ENCODE peak calls at places on chromosomes 3 and 15, in seven cellular contexts. One of them, this sample, is unnamed.

GRCh38 chr3:190903156-190903555 is 40.7 kb upstream of the GMNC start:
- DNase-seq in SK-N-SH: no peak
- DNase-seq in neural crest cell: no peak
- DNase-seq in choroid plexus epithelial cell: no peak
- DNase-seq in nephron progenitor cell: no peak
- DNase-seq in H1: no peak
- DNase-seq in MM.1S: no peak
- DNase-seq in this sample: no peak

GRCh38 chr3:48112813-48113212 is 75.4 kb downstream of the CDC25A start:
- DNase-seq in SK-N-SH: peak; percentile 62
- DNase-seq in neural crest cell: no peak
- DNase-seq in choroid plexus epithelial cell: peak; percentile 18
- DNase-seq in MM.1S: no peak
- DNase-seq in nephron progenitor cell: no peak
- DNase-seq in H1: no peak
- DNase-seq in this sample: no peak

GRCh38 chr3:7504886-7505775 is 644.2 kb downstream of the GRM7 start:
- DNase-seq in neural crest cell: no peak
- DNase-seq in choroid plexus epithelial cell: peak; percentile 96
- DNase-seq in H1: no peak
- DNase-seq in MM.1S: no peak
- DNase-seq in SK-N-SH: no peak
- DNase-seq in nephron progenitor cell: no peak
- DNase-seq in this sample: no peak

GRCh38 chr3:38587548-38588131 is 61.8 kb downstream of the SCN5A start:
- DNase-seq in choroid plexus epithelial cell: no peak
- DNase-seq in MM.1S: no peak
- DNase-seq in SK-N-SH: no peak
- DNase-seq in H1: peak; percentile 33
- DNase-seq in nephron progenitor cell: no peak
- DNase-seq in neural crest cell: no peak
- DNase-seq in this sample: no peak

GRCh38 chr3:81743096-81744025 is 18.1 kb downstream of the GBE1 start:
- DNase-seq in nephron progenitor cell: no peak
- DNase-seq in MM.1S: no peak
- DNase-seq in choroid plexus epithelial cell: peak; percentile 97
- DNase-seq in SK-N-SH: no peak
- DNase-seq in H1: no peak
- DNase-seq in neural crest cell: no peak
- DNase-seq in this sample: no peak

GRCh38 chr15:47415539-47415971 is 301.8 kb upstream of the SEMA6D start:
- DNase-seq in choroid plexus epithelial cell: peak; percentile 43
- DNase-seq in MM.1S: no peak
- DNase-seq in neural crest cell: no peak
- DNase-seq in nephron progenitor cell: peak; percentile 9
- DNase-seq in H1: no peak
- DNase-seq in SK-N-SH: no peak
- DNase-seq in this sample: no peak

GRCh38 chr3:136577791-136578190 is 174.4 kb downstream of the STAG1 start:
- DNase-seq in choroid plexus epithelial cell: no peak
- DNase-seq in SK-N-SH: no peak
- DNase-seq in H1: no peak
- DNase-seq in MM.1S: no peak
- DNase-seq in nephron progenitor cell: no peak
- DNase-seq in neural crest cell: no peak
- DNase-seq in this sample: no peak

GRCh38 chr15:31327674-31328424 is 1.2 kb downstream of the KLF13 start:
- DNase-seq in SK-N-SH: peak; percentile 81
- DNase-seq in choroid plexus epithelial cell: peak; percentile 50
- DNase-seq in neural crest cell: peak; percentile 26
- DNase-seq in MM.1S: peak; percentile 75
- DNase-seq in H1: peak; percentile 70
- DNase-seq in nephron progenitor cell: peak; percentile 64
- DNase-seq in this sample: peak; percentile 84

GRCh38 chr3:140384028-140384771 is 293.7 kb upstream of the TRIM42 start:
- DNase-seq in neural crest cell: no peak
- DNase-seq in MM.1S: peak; percentile 23
- DNase-seq in choroid plexus epithelial cell: no peak
- DNase-seq in nephron progenitor cell: no peak
- DNase-seq in SK-N-SH: no peak
- DNase-seq in H1: no peak
- DNase-seq in this sample: no peak

GRCh38 chr3:139121513-139122220 is 77.0 kb upstream of the PRR23C start:
- DNase-seq in SK-N-SH: no peak
- DNase-seq in choroid plexus epithelial cell: peak; percentile 58
- DNase-seq in H1: no peak
- DNase-seq in nephron progenitor cell: no peak
- DNase-seq in MM.1S: no peak
- DNase-seq in neural crest cell: no peak
- DNase-seq in this sample: no peak

GRCh38 chr3:51709675-51710074 is 2.8 kb downstream of the GRM2 start:
- DNase-seq in H1: no peak
- DNase-seq in choroid plexus epithelial cell: no peak
- DNase-seq in MM.1S: no peak
- DNase-seq in neural crest cell: no peak
- DNase-seq in SK-N-SH: no peak
- DNase-seq in nephron progenitor cell: no peak
- DNase-seq in this sample: no peak

GRCh38 chr3:118213892-118214291 is 820.8 kb downstream of the IGSF11 start:
- DNase-seq in MM.1S: no peak
- DNase-seq in H1: no peak
- DNase-seq in choroid plexus epithelial cell: no peak
- DNase-seq in SK-N-SH: no peak
- DNase-seq in neural crest cell: no peak
- DNase-seq in nephron progenitor cell: no peak
- DNase-seq in this sample: no peak

GRCh38 chr15:91018178-91018577 is 4.2 kb downstream of the VPS33B start:
- DNase-seq in MM.1S: no peak
- DNase-seq in choroid plexus epithelial cell: no peak
- DNase-seq in H1: no peak
- DNase-seq in nephron progenitor cell: no peak
- DNase-seq in SK-N-SH: no peak
- DNase-seq in neural crest cell: no peak
- DNase-seq in this sample: peak; percentile 20

GRCh38 chr3:105401691-105402149 is 35.0 kb downstream of the ALCAM start:
- DNase-seq in nephron progenitor cell: no peak
- DNase-seq in choroid plexus epithelial cell: peak; percentile 71
- DNase-seq in SK-N-SH: no peak
- DNase-seq in MM.1S: no peak
- DNase-seq in H1: no peak
- DNase-seq in neural crest cell: no peak
- DNase-seq in this sample: no peak

GRCh38 chr15:78976691-78977090 is 31.8 kb upstream of the CTSH start:
- DNase-seq in MM.1S: no peak
- DNase-seq in nephron progenitor cell: no peak
- DNase-seq in neural crest cell: no peak
- DNase-seq in choroid plexus epithelial cell: no peak
- DNase-seq in H1: no peak
- DNase-seq in SK-N-SH: no peak
- DNase-seq in this sample: peak; percentile 39

GRCh38 chr3:45553469-45553974 is 41.0 kb upstream of the LIMD1 start:
- DNase-seq in MM.1S: peak; percentile 93
- DNase-seq in neural crest cell: no peak
- DNase-seq in nephron progenitor cell: no peak
- DNase-seq in choroid plexus epithelial cell: peak; percentile 57
- DNase-seq in H1: no peak
- DNase-seq in SK-N-SH: peak; percentile 63
- DNase-seq in this sample: peak; percentile 30

GRCh38 chr15:39079296-39079834 is 501.5 kb upstream of the THBS1 start:
- DNase-seq in nephron progenitor cell: no peak
- DNase-seq in choroid plexus epithelial cell: peak; percentile 63
- DNase-seq in neural crest cell: no peak
- DNase-seq in SK-N-SH: no peak
- DNase-seq in H1: no peak
- DNase-seq in MM.1S: no peak
- DNase-seq in this sample: no peak

GRCh38 chr3:28575748-28576589 is 227.3 kb upstream of the AZI2 start:
- DNase-seq in nephron progenitor cell: peak; percentile 66
- DNase-seq in SK-N-SH: peak; percentile 87
- DNase-seq in neural crest cell: peak; percentile 44
- DNase-seq in H1: peak; percentile 84
- DNase-seq in MM.1S: no peak
- DNase-seq in choroid plexus epithelial cell: no peak
- DNase-seq in this sample: peak; percentile 18

GRCh38 chr3:100796556-100796955 is 87.3 kb downstream of the TFG start:
- DNase-seq in choroid plexus epithelial cell: peak; percentile 63
- DNase-seq in SK-N-SH: no peak
- DNase-seq in nephron progenitor cell: no peak
- DNase-seq in neural crest cell: no peak
- DNase-seq in MM.1S: peak; percentile 64
- DNase-seq in H1: no peak
- DNase-seq in this sample: no peak

GRCh38 chr3:128155614-128156360 is 2.5 kb downstream of the EEFSEC start:
- DNase-seq in neural crest cell: no peak
- DNase-seq in SK-N-SH: no peak
- DNase-seq in nephron progenitor cell: no peak
- DNase-seq in choroid plexus epithelial cell: no peak
- DNase-seq in MM.1S: no peak
- DNase-seq in H1: no peak
- DNase-seq in this sample: no peak

GRCh38 chr3:128152419-128153155 is 694 bp upstream of the EEFSEC start:
- DNase-seq in SK-N-SH: peak; percentile 80
- DNase-seq in H1: no peak
- DNase-seq in MM.1S: peak; percentile 79
- DNase-seq in choroid plexus epithelial cell: peak; percentile 77
- DNase-seq in nephron progenitor cell: no peak
- DNase-seq in neural crest cell: no peak
- DNase-seq in this sample: no peak

GRCh38 chr3:128149632-128150031 is 3.6 kb upstream of the EEFSEC start:
- DNase-seq in nephron progenitor cell: no peak
- DNase-seq in neural crest cell: no peak
- DNase-seq in H1: no peak
- DNase-seq in MM.1S: no peak
- DNase-seq in choroid plexus epithelial cell: peak; percentile 6
- DNase-seq in SK-N-SH: no peak
- DNase-seq in this sample: no peak

GRCh38 chr3:128151758-128152274 is 1.5 kb upstream of the EEFSEC start:
- DNase-seq in nephron progenitor cell: no peak
- DNase-seq in choroid plexus epithelial cell: no peak
- DNase-seq in SK-N-SH: no peak
- DNase-seq in MM.1S: no peak
- DNase-seq in H1: no peak
- DNase-seq in neural crest cell: no peak
- DNase-seq in this sample: no peak

DNA sequence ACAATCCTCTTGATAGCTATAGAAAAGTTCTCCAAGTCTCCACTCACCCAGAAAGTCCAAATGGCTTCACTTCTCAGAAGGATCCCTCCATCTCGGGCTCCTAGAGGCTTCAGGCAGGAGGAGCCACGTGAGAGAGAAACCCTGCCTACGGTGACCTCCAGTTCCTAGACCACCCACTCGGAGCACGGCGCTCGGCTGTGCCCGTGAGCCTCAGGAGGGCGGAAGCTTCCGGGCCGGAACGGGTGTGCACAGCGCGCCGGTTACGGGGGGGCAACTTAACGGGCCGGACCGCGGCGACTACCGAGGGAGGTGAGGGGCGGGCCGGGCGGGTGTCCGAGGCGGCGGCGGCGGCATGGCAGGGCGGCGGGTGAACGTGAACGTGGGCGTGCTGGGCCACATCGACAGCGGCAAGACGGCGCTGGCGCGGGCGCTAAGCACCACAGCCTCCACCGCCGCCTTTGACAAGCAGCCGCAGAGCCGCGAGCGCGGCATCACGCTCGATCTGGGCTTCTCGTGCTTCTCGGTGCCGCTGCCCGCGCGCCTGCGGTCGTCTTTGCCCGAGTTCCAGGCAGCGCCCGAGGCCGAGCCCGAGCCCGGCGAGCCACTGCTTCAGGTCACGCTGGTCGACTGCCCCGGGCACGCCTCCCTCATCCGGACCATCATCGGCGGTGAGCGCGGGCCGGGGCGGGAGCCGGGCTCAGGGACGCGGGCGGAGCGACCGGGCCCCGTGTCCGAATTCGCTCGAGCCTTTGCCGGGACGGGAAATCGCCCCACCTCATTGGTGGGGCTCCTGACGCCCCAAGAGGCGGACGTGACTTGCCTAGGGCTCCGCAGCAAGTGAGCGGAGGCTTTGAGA is at the start of gene EEFSEC:
- DNase-seq in choroid plexus epithelial cell: peak; percentile 84
- DNase-seq in nephron progenitor cell: peak; percentile 81
- DNase-seq in neural crest cell: peak; percentile 80
- DNase-seq in SK-N-SH: peak; percentile 90
- DNase-seq in MM.1S: peak; percentile 79
- DNase-seq in H1: peak; percentile 92
- DNase-seq in this sample: peak; percentile 90
- TF ChIP-seq CTCF in choroid plexus epithelial cell: no peak
- TF ChIP-seq CTCF in nephron progenitor cell: no peak
- TF ChIP-seq CTCF in neural crest cell: no peak
- TF ChIP-seq CTCF in SK-N-SH: no peak
- TF ChIP-seq CTCF in MM.1S: no peak
- TF ChIP-seq CTCF in H1: no peak
- TF ChIP-seq CTCF in this sample: no peak

GRCh38 chr3:145812396-145812795 is 348.6 kb downstream of the PLOD2 start:
- DNase-seq in neural crest cell: no peak
- DNase-seq in nephron progenitor cell: no peak
- DNase-seq in MM.1S: no peak
- DNase-seq in SK-N-SH: no peak
- DNase-seq in choroid plexus epithelial cell: no peak
- DNase-seq in H1: no peak
- DNase-seq in this sample: no peak

GRCh38 chr3:145807990-145808389 is 353.0 kb downstream of the PLOD2 start:
- DNase-seq in nephron progenitor cell: no peak
- DNase-seq in MM.1S: no peak
- DNase-seq in SK-N-SH: peak; percentile 21
- DNase-seq in neural crest cell: peak; percentile 10
- DNase-seq in choroid plexus epithelial cell: peak; percentile 78
- DNase-seq in H1: no peak
- DNase-seq in this sample: no peak
- TF ChIP-seq CTCF in nephron progenitor cell: peak; percentile 21
- TF ChIP-seq CTCF in MM.1S: no peak
- TF ChIP-seq CTCF in SK-N-SH: no peak
- TF ChIP-seq CTCF in neural crest cell: peak; percentile 48
- TF ChIP-seq CTCF in choroid plexus epithelial cell: peak; percentile 57
- TF ChIP-seq CTCF in H1: peak; percentile 57
- TF ChIP-seq CTCF in this sample: no peak

GRCh38 chr3:64224826-64225606 is at the start of gene PRICKLE2:
- DNase-seq in neural crest cell: peak; percentile 58
- DNase-seq in MM.1S: peak; percentile 94
- DNase-seq in SK-N-SH: no peak
- DNase-seq in nephron progenitor cell: peak; percentile 61
- DNase-seq in choroid plexus epithelial cell: peak; percentile 94
- DNase-seq in H1: no peak
- DNase-seq in this sample: peak; percentile 47
- TF ChIP-seq CTCF in neural crest cell: peak; percentile 26
- TF ChIP-seq CTCF in MM.1S: peak; percentile 34
- TF ChIP-seq CTCF in SK-N-SH: peak; percentile 33
- TF ChIP-seq CTCF in nephron progenitor cell: no peak
- TF ChIP-seq CTCF in choroid plexus epithelial cell: peak; percentile 53
- TF ChIP-seq CTCF in H1: no peak
- TF ChIP-seq CTCF in this sample: no peak

DNA sequence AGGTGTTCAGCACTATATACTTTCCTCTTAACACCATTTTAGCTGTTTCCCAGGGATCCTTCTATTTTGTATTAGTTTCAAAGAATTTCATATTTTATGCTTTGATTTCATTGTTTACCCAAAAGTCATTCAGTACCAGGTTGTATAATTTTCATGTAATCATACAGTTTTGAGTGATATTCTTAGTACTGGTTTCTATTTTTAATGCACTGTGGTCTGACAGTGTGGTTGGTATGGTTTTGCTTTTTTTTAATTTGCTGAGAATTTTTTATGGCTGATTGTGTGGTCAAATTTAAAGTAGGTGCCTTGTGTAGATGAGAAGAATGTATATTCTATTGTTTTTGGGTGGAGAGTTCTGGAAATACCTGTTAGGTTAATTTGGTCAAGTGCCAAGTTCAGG is 323.4 kb upstream of the EPHA6 start:
- DNase-seq in nephron progenitor cell: no peak
- DNase-seq in H1: no peak
- DNase-seq in choroid plexus epithelial cell: no peak
- DNase-seq in SK-N-SH: no peak
- DNase-seq in neural crest cell: no peak
- DNase-seq in MM.1S: peak; percentile 45
- DNase-seq in this sample: no peak
- TF ChIP-seq CTCF in nephron progenitor cell: no peak
- TF ChIP-seq CTCF in H1: no peak
- TF ChIP-seq CTCF in choroid plexus epithelial cell: no peak
- TF ChIP-seq CTCF in SK-N-SH: no peak
- TF ChIP-seq CTCF in neural crest cell: no peak
- TF ChIP-seq CTCF in MM.1S: no peak
- TF ChIP-seq CTCF in this sample: no peak

This sample was measured in GM20000.